ENCODE peak calls at places on chromosomes 11 and 22, in nine cellular contexts. M is cardiac muscle cell, N is lung, B is right atrium auricular region, W is psoas muscle, R is IMR-90, Z is pancreas, C is stomach, V is transverse colon. S is an unnamed sample.

GRCh38 chr11:128451651-128452470 is 135.5 kb downstream of the ETS1 start:
- DNase-seq in R (peak; percentile 57), M (peak; percentile 92), V (peak; percentile 38), Z (peak; percentile 55), B (peak; percentile 87), N (peak; percentile 55), C (peak; percentile 45), W (peak; percentile 60), S (no peak)

GRCh38 chr22:48980409-48980808 is 847.3 kb downstream of the BRD1 start:
- DNase-seq in R (no peak), V (no peak), N (no peak), B (no peak), W (no peak), Z (no peak), C (no peak), M (no peak), S (no peak)

GRCh38 chr22:30421695-30422480 is 3.7 kb upstream of the MTFP1 start:
- DNase-seq in C (no peak), W (no peak), B (no peak), N (no peak), M (peak; percentile 23), V (no peak), R (no peak), Z (no peak), S (no peak)

GRCh38 chr11:120784566-120785251 is 239.2 kb upstream of the TBCEL start:
- DNase-seq in V (no peak), B (peak; percentile 40), M (no peak), N (no peak), Z (no peak), C (no peak), R (no peak), W (no peak), S (no peak)

GRCh38 chr11:63489879-63490278 is 1.1 kb downstream of the PLAAT5 start:
- DNase-seq in R (no peak), W (no peak), C (no peak), Z (peak; percentile 38), N (no peak), M (peak; percentile 78), V (no peak), B (no peak), S (no peak)

GRCh38 chr11:35214792-35215193 is 75.8 kb downstream of the CD44 start:
- DNase-seq in N (no peak), M (peak; percentile 86), V (no peak), W (no peak), Z (no peak), C (no peak), R (peak; percentile 97), B (no peak), S (peak; percentile 87)

GRCh38 chr11:117223741-117224685 is 7.9 kb downstream of the PCSK7 start:
- DNase-seq in M (no peak), N (no peak), Z (peak; percentile 7), B (no peak), C (no peak), W (no peak), V (peak; percentile 28), R (no peak), S (no peak)

GRCh38 chr11:40288212-40288803 is 1171.1 kb downstream of the LRRC4C start:
- DNase-seq in C (no peak), R (no peak), V (no peak), B (no peak), Z (no peak), W (no peak), M (no peak), N (no peak), S (no peak)

GRCh38 chr11:112085822-112086421 is 634 bp downstream of the TIMM8B start:
- DNase-seq in Z (no peak), M (peak; percentile 33), N (no peak), R (peak; percentile 17), W (peak; percentile 20), B (no peak), V (peak; percentile 37), C (no peak), S (peak; percentile 22)

GRCh38 chr11:38835986-38836385 is 2237.9 kb upstream of the RAG2 start:
- DNase-seq in V (no peak), C (no peak), Z (no peak), B (no peak), R (no peak), W (no peak), M (no peak), N (no peak), S (no peak)

GRCh38 chr11:27972432-27973170 is 135.4 kb downstream of the KIF18A start:
- DNase-seq in B (no peak), N (no peak), Z (no peak), R (no peak), W (no peak), V (no peak), C (no peak), M (peak; percentile 3), S (peak; percentile 68)

GRCh38 chr22:18110194-18110943 is at the start of gene TUBA8:
- DNase-seq in B (no peak), N (no peak), V (peak; percentile 25), W (peak; percentile 75), M (peak; percentile 36), Z (peak; percentile 57), R (peak; percentile 16), C (peak; percentile 75), S (no peak)

GRCh38 chr22:25696763-25697710 is 45.0 kb upstream of the MYO18B start:
- DNase-seq in R (no peak), B (no peak), V (no peak), W (no peak), C (no peak), M (peak; percentile 63), Z (no peak), N (no peak), S (no peak)

GRCh38 chr11:83008581-83008923 is 63.1 kb downstream of the RAB30 start:
- DNase-seq in W (no peak), C (no peak), V (no peak), R (peak; percentile 70), B (no peak), M (no peak), Z (no peak), N (no peak), S (no peak)

GRCh38 chr11:125429174-125429707 is 66.8 kb downstream of the FEZ1 start:
- DNase-seq in R (peak; percentile 55), C (peak; percentile 51), N (no peak), V (peak; percentile 22), B (no peak), Z (peak; percentile 30), M (peak; percentile 69), W (peak; percentile 58), S (no peak)

GRCh38 chr11:66289548-66290331 is 797 bp upstream of the YIF1A start:
- DNase-seq in W (peak; percentile 72), C (peak; percentile 77), N (no peak), V (peak; percentile 78), Z (no peak), M (no peak), B (peak; percentile 75), R (no peak), S (no peak)

GRCh38 chr11:29208117-29208516 is 808.7 kb downstream of the KCNA4 start:
- DNase-seq in R (peak; percentile 41), C (no peak), W (no peak), V (no peak), N (no peak), B (no peak), Z (no peak), M (peak; percentile 25), S (no peak)

GRCh38 chr11:70842256-70842655 is 410.1 kb downstream of the SHANK2 start:
- DNase-seq in V (no peak), N (no peak), M (no peak), B (no peak), W (no peak), C (no peak), R (no peak), Z (no peak), S (no peak)

GRCh38 chr11:67056640-67057409 is at the start of gene RHOD:
- DNase-seq in W (peak; percentile 63), N (peak; percentile 49), Z (peak; percentile 65), V (peak; percentile 79), R (no peak), M (peak; percentile 49), C (peak; percentile 80), B (no peak), S (no peak)

GRCh38 chr11:117717485-117718314 is 79.3 kb downstream of the DSCAML1 start:
- DNase-seq in N (peak; percentile 57), V (peak; percentile 32), R (no peak), Z (peak; percentile 56), W (no peak), M (no peak), B (no peak), C (peak; percentile 32), S (peak; percentile 25)

GRCh38 chr11:59545179-59546020 is 34.1 kb downstream of the OR4D9 start:
- DNase-seq in V (no peak), R (peak; percentile 44), N (no peak), Z (no peak), B (no peak), M (peak; percentile 91), W (no peak), C (no peak), S (no peak)

GRCh38 chr11:69000831-69001245 is 12.2 kb downstream of the MRGPRF start:
- DNase-seq in W (no peak), C (no peak), R (peak; percentile 87), N (no peak), V (peak; percentile 49), B (peak; percentile 89), Z (no peak), M (peak; percentile 87), S (peak; percentile 62)

GRCh38 chr11:45933846-45934579 is 11.6 kb downstream of the LARGE2 start:
- DNase-seq in Z (no peak), M (no peak), W (no peak), V (no peak), N (no peak), R (no peak), C (no peak), B (no peak), S (no peak)
- H3K4me1 ChIP-seq in Z (no peaks in the 10 kb centered on the region), M (peaks cover 11% of the 10 kb centered on the region), W (peaks cover 5% of the 10 kb centered on the region), V (peaks cover 14% of the 10 kb centered on the region), N (no peaks in the 10 kb centered on the region), R (no peaks in the 10 kb centered on the region), C (peaks cover 41% of the 10 kb centered on the region), B (peaks cover 14% of the 10 kb centered on the region), S (peaks cover 37% of the 10 kb centered on the region)

GRCh38 chr11:123741159-123741951 is at the start of gene ZNF202:
- DNase-seq in Z (peak; percentile 89), R (peak; percentile 87), M (peak; percentile 93), B (peak; percentile 89), C (peak; percentile 92), V (peak; percentile 93), N (peak; percentile 94), W (peak; percentile 92), S (peak; percentile 50)
- TF ChIP-seq CTCF in Z (no peak), R (no peak), M (no peak), B (no peak), C (no peak), V (peak; percentile 30), N (no peak), W (peak; percentile 11), S (no peak)

GRCh38 chr11:16891964-16892363 is 122.2 kb downstream of the PLEKHA7 start:
- DNase-seq in Z (no peak), M (peak; percentile 46), R (peak; percentile 70), V (no peak), B (no peak), W (no peak), C (no peak), N (no peak), S (peak; percentile 84)
- H3K4me1 ChIP-seq in Z (peaks cover 21% of the 10 kb centered on the region), M (peaks cover 33% of the 10 kb centered on the region), R (no peaks in the 10 kb centered on the region), V (peaks cover 6% of the 10 kb centered on the region), B (peaks cover 5% of the 10 kb centered on the region), W (no peaks in the 10 kb centered on the region), C (peaks cover 26% of the 10 kb centered on the region), N (peaks cover 22% of the 10 kb centered on the region), S (no peaks in the 10 kb centered on the region)

DNA sequence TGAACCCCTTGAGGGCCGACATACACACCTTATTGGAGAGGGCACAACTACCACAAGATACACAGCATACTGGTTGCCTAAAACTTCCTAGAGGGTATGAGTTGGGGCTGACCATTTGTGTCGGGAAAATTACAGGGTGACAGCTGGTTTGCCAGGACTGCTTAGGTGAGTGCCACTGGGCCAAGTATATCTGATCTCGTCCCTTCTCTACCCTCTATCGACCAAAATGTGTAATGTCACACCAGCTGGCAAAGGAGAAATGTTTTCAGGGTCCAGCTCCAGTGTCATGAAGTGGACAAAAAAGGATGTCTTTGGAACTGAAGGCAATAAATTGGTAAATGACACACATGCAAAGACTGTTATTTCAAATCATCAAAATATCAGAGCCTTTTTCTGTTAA is 126.1 kb downstream of the PGR start:
- DNase-seq in M (no peak), N (no peak), C (no peak), V (no peak), B (no peak), R (no peak), Z (no peak), W (no peak), S (no peak)
- TF ChIP-seq CTCF in M (no peak), N (no peak), C (no peak), V (no peak), B (no peak), R (no peak), Z (no peak), W (no peak), S (peak; percentile 7)

S was measured in foreskin keratinocyte.